ENCODE peak calls at places on chromosome 17, in eight cellular contexts. T, X, B, G, D, R, W and J are unnamed samples.

GRCh38 chr17:69679839-69680238 is 265.3 kb downstream of the MAP2K6 start:
- DNase-seq in T (no peak), X (no peak), B (peak; percentile 80), G (no peak), D (no peak), R (no peak), W (no peak), J (no peak)

GRCh38 chr17:33234930-33235685 is 58.0 kb downstream of the ASIC2 start:
- DNase-seq in T (no peak), X (no peak), B (peak; percentile 97), G (peak; percentile 40), D (no peak), R (no peak), W (peak; percentile 75), J (no peak)

GRCh38 chr17:45393477-45393876 is 39.2 kb downstream of the ARHGAP27 start:
- DNase-seq in T (no peak), X (no peak), B (no peak), G (no peak), D (no peak), R (no peak), W (no peak), J (no peak)

GRCh38 chr17:72734611-72735010 is 357.9 kb downstream of the SLC39A11 start:
- DNase-seq in T (no peak), X (no peak), B (no peak), G (no peak), D (no peak), R (no peak), W (no peak), J (no peak)

GRCh38 chr17:81869221-81870154 is 1.6 kb downstream of the ARHGDIA start:
- DNase-seq in T (no peak), X (peak; percentile 71), B (peak; percentile 33), G (peak; percentile 58), D (peak; percentile 72), R (peak; percentile 70), W (peak; percentile 44), J (peak; percentile 86)

GRCh38 chr17:63819131-63819530 is 8.1 kb upstream of the PSMC5 start:
- DNase-seq in T (no peak), X (no peak), B (no peak), G (no peak), D (no peak), R (no peak), W (no peak), J (no peak)

GRCh38 chr17:17387017-17387416 is 83.8 kb downstream of the NT5M start:
- DNase-seq in T (peak; percentile 48), X (no peak), B (no peak), G (no peak), D (no peak), R (no peak), W (no peak), J (no peak)

GRCh38 chr17:65290616-65291015 is 153.4 kb downstream of the RGS9 start:
- DNase-seq in T (no peak), X (no peak), B (no peak), G (no peak), D (no peak), R (no peak), W (no peak), J (no peak)

GRCh38 chr17:82497483-82498405 is 21.8 kb upstream of the FOXK2 start:
- DNase-seq in T (no peak), X (peak; percentile 31), B (peak; percentile 90), G (peak; percentile 36), D (peak; percentile 42), R (no peak), W (no peak), J (peak; percentile 60)

GRCh38 chr17:14331200-14331981 is 30.5 kb downstream of the HS3ST3B1 start:
- DNase-seq in T (no peak), X (no peak), B (no peak), G (no peak), D (no peak), R (no peak), W (no peak), J (no peak)

GRCh38 chr17:49106366-49107210 is 26.0 kb upstream of the B4GALNT2 start:
- DNase-seq in T (no peak), X (no peak), B (peak; percentile 74), G (no peak), D (no peak), R (no peak), W (no peak), J (no peak)

GRCh38 chr17:7839890-7840260 is 5.9 kb downstream of the KDM6B start:
- DNase-seq in T (no peak), X (no peak), B (peak; percentile 36), G (no peak), D (no peak), R (no peak), W (no peak), J (no peak)

DNA sequence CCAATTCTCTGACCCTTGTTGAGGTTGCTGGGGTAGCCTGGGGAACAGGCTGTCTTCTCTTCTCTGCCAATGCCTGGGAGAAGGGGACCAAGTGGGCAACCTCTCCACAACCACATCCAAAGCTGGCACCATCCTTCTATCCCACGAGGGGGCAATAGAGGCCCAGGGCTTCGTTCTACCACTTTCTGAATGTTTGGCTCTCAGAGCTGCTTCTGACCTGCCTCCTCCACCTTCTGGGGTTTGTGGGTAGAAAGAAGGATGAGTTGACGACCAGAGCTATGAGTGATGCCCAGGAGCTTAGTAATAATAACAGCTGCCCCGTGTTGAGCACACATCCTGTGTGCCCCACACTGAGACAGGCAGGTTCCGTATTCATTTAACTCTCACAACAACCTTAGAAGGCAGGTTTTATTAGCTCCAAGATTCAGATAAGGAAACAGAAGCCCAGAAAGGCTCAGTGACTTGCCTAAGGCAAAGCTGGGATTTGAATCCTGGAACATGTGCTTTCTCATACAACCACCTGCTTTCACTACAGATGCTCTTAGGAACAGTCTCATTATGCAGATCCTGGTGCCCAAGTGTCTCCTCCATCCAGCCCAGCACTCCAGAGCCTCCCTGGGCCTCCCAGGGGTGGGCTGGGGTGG is 11.1 kb downstream of the TSPOAP1 start:
- DNase-seq in T (peak; percentile 72), X (peak; percentile 54), B (peak; percentile 81), G (no peak), D (peak; percentile 79), R (peak; percentile 60), W (peak; percentile 22), J (peak; percentile 85)
- TF ChIP-seq CTCF in T (peak; percentile 97), X (peak; percentile 30), B (peak; percentile 93), G (no peak), D (peak; percentile 77), R (peak; percentile 61), W (peak; percentile 16), J (peak; percentile 62)

GRCh38 chr17:77420804-77421634 is 280.2 kb downstream of the SEC14L1 start:
- DNase-seq in T (no peak), X (peak; percentile 44), B (peak; percentile 91), G (no peak), D (no peak), R (no peak), W (peak; percentile 91), J (peak; percentile 67)

GRCh38 chr17:77419547-77420475 is 279.0 kb downstream of the SEC14L1 start:
- DNase-seq in T (no peak), X (peak; percentile 63), B (peak; percentile 63), G (no peak), D (no peak), R (no peak), W (peak; percentile 49), J (no peak)

GRCh38 chr17:77419095-77419494 is 278.3 kb downstream of the SEC14L1 start:
- DNase-seq in T (no peak), X (no peak), B (no peak), G (no peak), D (no peak), R (no peak), W (no peak), J (no peak)

GRCh38 chr17:77421635-77421982 is 280.8 kb downstream of the SEC14L1 start:
- DNase-seq in T (no peak), X (no peak), B (no peak), G (no peak), D (no peak), R (no peak), W (no peak), J (no peak)

DNA sequence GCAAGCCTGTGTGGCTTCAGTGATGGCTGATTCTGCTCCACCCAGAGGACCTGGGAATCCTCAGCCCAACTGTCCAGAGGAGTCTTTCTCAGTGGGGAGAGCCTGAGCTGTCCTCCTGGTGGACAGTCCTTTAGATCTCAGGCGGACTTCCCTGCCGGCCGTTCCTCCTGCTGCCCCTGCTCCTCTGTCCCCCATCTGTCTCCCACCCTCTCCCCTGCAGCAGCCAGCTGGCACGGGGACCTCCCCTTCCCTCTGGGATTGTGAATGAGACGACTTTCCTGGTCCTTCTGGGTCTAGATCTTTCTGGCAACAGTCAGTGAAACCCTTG is 279.7 kb downstream of the SEC14L1 start:
- DNase-seq in T (no peak), X (no peak), B (no peak), G (no peak), D (no peak), R (no peak), W (no peak), J (no peak)
- TF ChIP-seq CTCF in T (no peak), X (no peak), B (no peak), G (no peak), D (no peak), R (no peak), W (no peak), J (no peak)

DNA sequence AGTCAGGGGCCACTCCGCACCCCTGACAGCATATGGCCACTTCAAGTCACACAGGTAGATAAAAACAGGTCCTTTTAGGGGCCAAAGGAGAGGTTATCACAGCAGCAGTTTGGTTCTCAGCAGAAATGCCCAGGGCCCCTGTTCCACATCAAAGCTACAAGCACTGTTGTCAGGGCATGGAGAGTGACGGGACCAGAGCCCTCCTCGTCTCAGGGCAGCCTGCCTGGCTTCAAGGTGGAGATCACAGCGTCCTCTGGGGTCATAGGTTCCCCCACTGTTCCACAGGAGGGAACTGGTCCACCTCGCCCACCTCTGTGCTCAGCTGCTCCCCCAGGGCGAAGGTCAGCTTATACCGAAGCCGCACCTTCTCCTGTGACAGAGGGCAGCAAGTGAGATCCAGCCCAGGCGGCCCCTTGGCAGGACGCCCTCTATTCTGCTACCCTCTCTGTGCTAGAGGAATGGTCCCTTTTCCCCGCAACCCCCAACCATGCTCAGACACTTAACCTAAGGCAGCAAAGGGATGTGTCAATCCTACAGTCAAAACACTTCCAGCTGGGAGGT is 23.3 kb downstream of the GGA3 start:
- DNase-seq in T (no peak), X (no peak), B (no peak), G (no peak), D (no peak), R (no peak), W (no peak), J (no peak)
- TF ChIP-seq CTCF in T (no peak), X (no peak), B (no peak), G (no peak), D (no peak), R (no peak), W (no peak), J (no peak)

GRCh38 chr17:61571624-61572023 is 19.4 kb downstream of the NACA2 start:
- DNase-seq in T (no peak), X (no peak), B (no peak), G (no peak), D (no peak), R (no peak), W (no peak), J (no peak)

GRCh38 chr17:61578645-61579044 is 12.4 kb downstream of the NACA2 start:
- DNase-seq in T (no peak), X (no peak), B (no peak), G (no peak), D (no peak), R (no peak), W (no peak), J (no peak)

GRCh38 chr17:61575352-61575975 is 15.6 kb downstream of the NACA2 start:
- DNase-seq in T (no peak), X (no peak), B (no peak), G (no peak), D (no peak), R (no peak), W (no peak), J (no peak)

GRCh38 chr17:61575983-61576382 is 15.0 kb downstream of the NACA2 start:
- DNase-seq in T (no peak), X (no peak), B (no peak), G (no peak), D (no peak), R (no peak), W (no peak), J (no peak)

GRCh38 chr17:61574542-61575351 is 16.3 kb downstream of the NACA2 start:
- DNase-seq in T (peak; percentile 74), X (peak; percentile 17), B (peak; percentile 41), G (no peak), D (no peak), R (no peak), W (no peak), J (no peak)
- TF ChIP-seq CTCF in T (peak; percentile 89), X (no peak), B (peak; percentile 45), G (no peak), D (no peak), R (no peak), W (peak; percentile 19), J (no peak)